ENCODE peak calls at places on chromosomes 5 and 9, in six cellular contexts. U is IMR-90, A is mesenchymal stem cell, K is neuronal stem cell, G is H9, J is mesendoderm. T is an unnamed sample.

GRCh38 chr5:139747583-139748504 is 47.8 kb upstream of the PSD2 start:
- DNase-seq in A (peak; percentile 70), G (peak; percentile 60), K (no peak), U (peak; percentile 81), J (peak; percentile 65), T (peak; percentile 77)

GRCh38 chr9:136944094-136944518 is 432 bp downstream of the FBXW5 start:
- DNase-seq in U (peak; percentile 55), G (no peak), J (peak; percentile 54), K (no peak), A (peak; percentile 72), T (peak; percentile 66)

GRCh38 chr9:117205806-117206205 is 209.1 kb downstream of the ASTN2 start:
- DNase-seq in A (peak; percentile 76), K (no peak), G (no peak), J (no peak), U (peak; percentile 47), T (no peak)

GRCh38 chr9:111178361-111179043 is 140.2 kb upstream of the LPAR1 start:
- DNase-seq in A (peak; percentile 28), U (peak; percentile 95), K (no peak), G (no peak), J (no peak), T (no peak)

GRCh38 chr5:117318528-117318927 is 743.9 kb upstream of the SEMA6A start:
- DNase-seq in U (no peak), G (peak; percentile 58), J (peak; percentile 79), A (no peak), K (no peak), T (peak; percentile 44)

GRCh38 chr5:128546658-128547281 is 8.7 kb upstream of the FBN2 start:
- DNase-seq in A (no peak), U (no peak), K (no peak), J (peak; percentile 97), G (no peak), T (no peak)

GRCh38 chr5:131855452-131855851 is 58.6 kb upstream of the FNIP1 start:
- DNase-seq in K (no peak), G (no peak), U (no peak), J (no peak), A (no peak), T (no peak)

GRCh38 chr9:14271078-14271673 is 42.8 kb downstream of the NFIB start:
- DNase-seq in A (peak; percentile 57), U (peak; percentile 82), G (peak; percentile 37), K (no peak), J (peak; percentile 42), T (no peak)

GRCh38 chr5:18202147-18202546 is 567.9 kb downstream of the TAF11L14 start:
- DNase-seq in K (no peak), U (no peak), J (no peak), A (no peak), G (no peak), T (no peak)

GRCh38 chr5:145680169-145680568 is 155.0 kb downstream of the PRELID2 start:
- DNase-seq in K (no peak), A (no peak), G (peak; percentile 47), U (no peak), J (peak; percentile 58), T (no peak)

GRCh38 chr9:4116708-4117460 is 183.0 kb downstream of the GLIS3 start:
- DNase-seq in G (no peak), J (no peak), K (no peak), U (no peak), A (no peak), T (no peak)

GRCh38 chr5:174501461-174502069 is 222.8 kb upstream of the MSX2 start:
- DNase-seq in G (no peak), K (no peak), U (peak; percentile 57), A (no peak), J (no peak), T (no peak)

GRCh38 chr9:84731696-84732095 is 62.2 kb downstream of the NTRK2 start:
- DNase-seq in A (no peak), J (no peak), K (no peak), U (no peak), G (no peak), T (no peak)

GRCh38 chr5:34542818-34543217 is 113.3 kb upstream of the RAI14 start:
- DNase-seq in U (no peak), G (no peak), J (no peak), A (no peak), K (no peak), T (no peak)

GRCh38 chr9:104738452-104738851 is 9.0 kb upstream of the NIPSNAP3A start:
- DNase-seq in G (no peak), U (no peak), K (no peak), A (no peak), J (peak; percentile 12), T (no peak)

GRCh38 chr5:9932770-9933169 is 302.6 kb upstream of the TAS2R1 start:
- DNase-seq in G (no peak), J (peak; percentile 85), K (no peak), A (peak; percentile 46), U (peak; percentile 81), T (no peak)

GRCh38 chr9:109161471-109161870 is 5.6 kb downstream of the FRRS1L start:
- DNase-seq in K (no peak), G (no peak), J (no peak), A (no peak), U (no peak), T (no peak)

GRCh38 chr5:133244242-133244641 is 192.4 kb downstream of the HSPA4 start:
- DNase-seq in J (no peak), K (no peak), G (no peak), A (peak; percentile 77), U (peak; percentile 68), T (no peak)

GRCh38 chr9:89993678-89994630 is 389.1 kb downstream of the GADD45G start:
- DNase-seq in U (no peak), G (no peak), A (peak; percentile 52), J (peak; percentile 84), K (no peak), T (no peak)

GRCh38 chr5:147396070-147396469 is 113.8 kb downstream of the DPYSL3 start:
- DNase-seq in A (no peak), J (no peak), G (no peak), K (no peak), U (no peak), T (no peak)

GRCh38 chr9:116274293-116274692 is 120.7 kb downstream of the PAPPA start:
- DNase-seq in J (peak; percentile 17), U (peak; percentile 89), K (no peak), G (no peak), A (peak; percentile 91), T (no peak)

GRCh38 chr9:114430443-114430842 is 42.7 kb upstream of the AKNA start:
- DNase-seq in K (no peak), J (peak; percentile 24), U (no peak), G (peak; percentile 23), A (no peak), T (no peak)

GRCh38 chr9:94772654-94773303 is 46.3 kb downstream of the AOPEP start:
- DNase-seq in A (peak; percentile 64), U (peak; percentile 86), K (no peak), J (no peak), G (no peak), T (no peak)

GRCh38 chr5:140565780-140566095 is 1.1 kb downstream of the SLC35A4 start:
- DNase-seq in G (no peak), J (peak; percentile 44), A (peak; percentile 65), U (no peak), K (no peak), T (no peak)

GRCh38 chr9:132541966-132542830 is 40.2 kb upstream of the BARHL1 start:
- DNase-seq in J (no peak), K (no peak), G (no peak), U (no peak), A (no peak), T (no peak)

GRCh38 chr5:177364159-177364962 is 6.6 kb downstream of the RGS14 start:
- DNase-seq in A (no peak), G (no peak), U (no peak), K (no peak), J (no peak), T (no peak)

GRCh38 chr5:177365845-177366527 is 8.3 kb downstream of the RGS14 start:
- DNase-seq in J (no peak), A (no peak), U (no peak), K (no peak), G (no peak), T (no peak)

GRCh38 chr5:177367981-177368960 is 10.5 kb downstream of the RGS14 start:
- DNase-seq in J (no peak), K (no peak), U (no peak), A (no peak), G (no peak), T (no peak)

GRCh38 chr5:177367323-177367848 is 9.7 kb downstream of the RGS14 start:
- DNase-seq in A (no peak), K (no peak), J (no peak), G (no peak), U (no peak), T (no peak)

GRCh38 chr5:177366528-177367322 is 9.0 kb downstream of the RGS14 start:
- DNase-seq in J (peak; percentile 96), K (peak; percentile 87), U (peak; percentile 68), G (peak; percentile 97), A (peak; percentile 86), T (peak; percentile 97)
- H2BK5ac ChIP-seq in J (peak overlapping the region; percentile 35), K (peak overlapping the region; percentile 67), U (peak overlapping the region; percentile 38), G (no peak overlapping the region), A (peak overlapping the region; percentile 58), T (peak overlapping the region; percentile 95)

DNA sequence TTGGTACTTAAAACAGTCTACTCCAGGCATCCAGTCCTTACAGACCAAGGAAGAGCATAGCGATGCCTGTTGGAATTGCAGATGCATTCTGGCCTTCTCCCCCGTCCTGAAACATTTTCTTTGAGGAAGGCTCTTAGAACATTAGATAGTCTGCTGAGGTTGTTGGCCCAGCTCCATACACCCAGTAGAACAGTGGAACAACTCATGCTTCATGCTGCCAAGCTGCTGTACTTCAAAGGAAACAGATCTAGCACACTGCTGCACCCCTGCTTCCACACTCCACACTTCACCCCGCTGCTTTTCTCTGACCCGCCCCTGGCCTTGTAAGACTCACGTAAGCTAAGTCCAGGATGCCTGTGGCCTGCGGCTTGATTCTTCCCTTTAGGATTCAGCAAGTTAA is 33.4 kb upstream of the NCS1 start:
- DNase-seq in K (no peak), J (no peak), U (peak; percentile 97), A (peak; percentile 75), G (no peak), T (no peak)
- H2BK5ac ChIP-seq in K (no peak overlapping the region), J (peak overlapping the region; percentile 6), U (peak overlapping the region; percentile 88), A (no peak overlapping the region), G (no peak overlapping the region), T (peak overlapping the region; percentile 46)

DNA sequence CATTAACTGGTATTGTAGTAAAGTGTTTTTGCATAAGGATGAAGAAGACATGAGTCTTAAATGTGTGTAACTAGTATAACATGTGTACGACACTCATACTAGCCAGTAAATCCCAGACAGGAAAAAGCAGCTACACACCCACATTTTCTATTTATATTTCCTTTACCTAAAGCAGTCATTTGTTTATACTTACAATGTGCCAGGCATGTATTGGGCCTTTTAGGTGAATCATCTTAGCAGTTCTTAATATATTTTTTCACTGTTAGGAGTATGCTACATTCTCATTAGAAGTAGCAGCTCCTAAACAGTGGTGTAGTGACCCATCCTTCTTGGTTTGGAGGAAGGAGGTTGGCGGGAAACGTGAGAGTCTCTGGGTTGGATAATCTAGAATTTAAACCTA is 55.8 kb upstream of the TMC1 start:
- DNase-seq in U (peak; percentile 78), K (no peak), A (peak; percentile 64), J (no peak), G (no peak), T (no peak)
- H2BK5ac ChIP-seq in U (no peak overlapping the region), K (no peak overlapping the region), A (no peak overlapping the region), J (no peak overlapping the region), G (no peak overlapping the region), T (no peak overlapping the region)

DNA sequence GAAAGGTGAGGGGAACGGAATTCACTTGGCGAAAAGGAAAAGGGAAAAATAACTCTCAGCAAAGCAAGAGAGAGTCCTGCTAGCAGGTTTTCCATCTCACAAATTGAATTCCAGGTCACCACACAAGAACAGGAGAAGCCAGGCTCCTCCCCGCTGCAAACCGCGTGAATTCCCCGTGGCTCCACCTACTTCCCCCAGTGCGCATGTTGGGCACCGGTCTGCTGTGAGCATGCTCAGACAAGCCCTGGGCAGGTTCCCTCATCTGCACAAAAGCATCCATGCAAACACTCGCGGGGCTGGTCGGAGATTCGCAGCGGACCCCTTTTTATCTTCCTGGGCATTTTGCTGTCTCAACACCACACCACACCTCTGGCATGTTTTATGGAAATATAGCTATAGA is 58.5 kb upstream of the S1PR3 start:
- DNase-seq in G (peak; percentile 82), K (no peak), J (peak; percentile 51), U (no peak), A (no peak), T (peak; percentile 21)
- H2BK5ac ChIP-seq in G (no peak overlapping the region), K (no peak overlapping the region), J (no peak overlapping the region), U (no peak overlapping the region), A (no peak overlapping the region), T (no peak overlapping the region)